ENCODE peak calls at places on chromosomes 12 and 14, in five cellular contexts. One of them, this sample, is unnamed.

GRCh38 chr12:76074701-76075336 is 9.7 kb downstream of the NAP1L1 start:
- DNase-seq in astrocyte: no peak
- DNase-seq in fibroblast of the aortic adventitia: no peak
- DNase-seq in SK-N-SH: no peak
- DNase-seq in astrocyte of the spinal cord: no peak
- DNase-seq in this sample: no peak

GRCh38 chr14:20683896-20684661 is at the start of gene RNASE4:
- DNase-seq in astrocyte: peak
- DNase-seq in fibroblast of the aortic adventitia: peak
- DNase-seq in SK-N-SH: peak
- DNase-seq in astrocyte of the spinal cord: peak
- DNase-seq in this sample: peak

GRCh38 chr14:24673534-24674203 is 39.7 kb upstream of the GZMB start:
- DNase-seq in astrocyte: no peak
- DNase-seq in fibroblast of the aortic adventitia: no peak
- DNase-seq in SK-N-SH: no peak
- DNase-seq in astrocyte of the spinal cord: no peak
- DNase-seq in this sample: no peak

GRCh38 chr12:78241472-78241871 is 410.8 kb downstream of the NAV3 start:
- DNase-seq in astrocyte: no peak
- DNase-seq in fibroblast of the aortic adventitia: no peak
- DNase-seq in SK-N-SH: no peak
- DNase-seq in astrocyte of the spinal cord: no peak
- DNase-seq in this sample: no peak

GRCh38 chr14:76710093-76711010 is 50.9 kb upstream of the VASH1 start:
- DNase-seq in astrocyte: peak
- DNase-seq in fibroblast of the aortic adventitia: peak
- DNase-seq in SK-N-SH: peak
- DNase-seq in astrocyte of the spinal cord: peak
- DNase-seq in this sample: peak

GRCh38 chr14:33254876-33255275 is 316.2 kb downstream of the NPAS3 start:
- DNase-seq in astrocyte: no peak
- DNase-seq in fibroblast of the aortic adventitia: peak
- DNase-seq in SK-N-SH: no peak
- DNase-seq in astrocyte of the spinal cord: no peak
- DNase-seq in this sample: no peak

GRCh38 chr14:63891148-63891964 is 38.6 kb downstream of the SYNE2 start:
- DNase-seq in astrocyte: no peak
- DNase-seq in fibroblast of the aortic adventitia: peak
- DNase-seq in SK-N-SH: no peak
- DNase-seq in astrocyte of the spinal cord: no peak
- DNase-seq in this sample: no peak

GRCh38 chr12:2076196-2076570 is 23.4 kb downstream of the CACNA1C start:
- DNase-seq in astrocyte: no peak
- DNase-seq in fibroblast of the aortic adventitia: peak
- DNase-seq in SK-N-SH: no peak
- DNase-seq in astrocyte of the spinal cord: peak
- DNase-seq in this sample: peak

GRCh38 chr14:54771411-54772027 is 131.1 kb downstream of the GCH1 start:
- DNase-seq in astrocyte: no peak
- DNase-seq in fibroblast of the aortic adventitia: no peak
- DNase-seq in SK-N-SH: no peak
- DNase-seq in astrocyte of the spinal cord: no peak
- DNase-seq in this sample: no peak

GRCh38 chr12:71441350-71441748 is 1.8 kb downstream of the LGR5 start:
- DNase-seq in astrocyte: no peak
- DNase-seq in fibroblast of the aortic adventitia: no peak
- DNase-seq in SK-N-SH: no peak
- DNase-seq in astrocyte of the spinal cord: no peak
- DNase-seq in this sample: no peak

GRCh38 chr12:108316153-108316892 is 22.8 kb downstream of the CMKLR1 start:
- DNase-seq in astrocyte: no peak
- DNase-seq in fibroblast of the aortic adventitia: no peak
- DNase-seq in SK-N-SH: no peak
- DNase-seq in astrocyte of the spinal cord: no peak
- DNase-seq in this sample: no peak

GRCh38 chr12:96719671-96720362 is 187.2 kb upstream of the NEDD1 start:
- DNase-seq in astrocyte: peak
- DNase-seq in fibroblast of the aortic adventitia: peak
- DNase-seq in SK-N-SH: no peak
- DNase-seq in astrocyte of the spinal cord: peak
- DNase-seq in this sample: peak

GRCh38 chr12:123126294-123127144 is 24.4 kb downstream of the PITPNM2 start:
- DNase-seq in astrocyte: peak
- DNase-seq in fibroblast of the aortic adventitia: peak
- DNase-seq in SK-N-SH: no peak
- DNase-seq in astrocyte of the spinal cord: peak
- DNase-seq in this sample: peak

GRCh38 chr12:109385339-109386078 is 37.8 kb downstream of the MYO1H start:
- DNase-seq in astrocyte: peak
- DNase-seq in fibroblast of the aortic adventitia: peak
- DNase-seq in SK-N-SH: peak
- DNase-seq in astrocyte of the spinal cord: peak
- DNase-seq in this sample: peak

GRCh38 chr14:88613552-88614010 is 50.7 kb downstream of the ZC3H14 start:
- DNase-seq in astrocyte: peak
- DNase-seq in fibroblast of the aortic adventitia: peak
- DNase-seq in SK-N-SH: no peak
- DNase-seq in astrocyte of the spinal cord: peak
- DNase-seq in this sample: peak

GRCh38 chr14:57530571-57530970 is 36.9 kb upstream of the CCDC198 start:
- DNase-seq in astrocyte: no peak
- DNase-seq in fibroblast of the aortic adventitia: no peak
- DNase-seq in SK-N-SH: no peak
- DNase-seq in astrocyte of the spinal cord: no peak
- DNase-seq in this sample: no peak

GRCh38 chr14:57533214-57533613 is 39.6 kb upstream of the CCDC198 start:
- DNase-seq in astrocyte: no peak
- DNase-seq in fibroblast of the aortic adventitia: peak
- DNase-seq in SK-N-SH: no peak
- DNase-seq in astrocyte of the spinal cord: peak
- DNase-seq in this sample: no peak
- TF ChIP-seq CTCF in astrocyte: peak
- TF ChIP-seq CTCF in fibroblast of the aortic adventitia: peak
- TF ChIP-seq CTCF in SK-N-SH: peak
- TF ChIP-seq CTCF in astrocyte of the spinal cord: peak
- TF ChIP-seq CTCF in this sample: peak

GRCh38 chr12:132277374-132277801 is 52.0 kb downstream of the GALNT9 start:
- DNase-seq in astrocyte: no peak
- DNase-seq in fibroblast of the aortic adventitia: no peak
- DNase-seq in SK-N-SH: no peak
- DNase-seq in astrocyte of the spinal cord: no peak
- DNase-seq in this sample: no peak
- TF ChIP-seq CTCF in astrocyte: no peak
- TF ChIP-seq CTCF in fibroblast of the aortic adventitia: no peak
- TF ChIP-seq CTCF in SK-N-SH: no peak
- TF ChIP-seq CTCF in astrocyte of the spinal cord: no peak
- TF ChIP-seq CTCF in this sample: no peak

GRCh38 chr14:96178674-96179321 is 25.8 kb upstream of the BDKRB2 start:
- DNase-seq in astrocyte: no peak
- DNase-seq in fibroblast of the aortic adventitia: no peak
- DNase-seq in SK-N-SH: no peak
- DNase-seq in astrocyte of the spinal cord: no peak
- DNase-seq in this sample: peak
- TF ChIP-seq CTCF in astrocyte: no peak
- TF ChIP-seq CTCF in fibroblast of the aortic adventitia: peak
- TF ChIP-seq CTCF in SK-N-SH: no peak
- TF ChIP-seq CTCF in astrocyte of the spinal cord: no peak
- TF ChIP-seq CTCF in this sample: no peak

GRCh38 chr14:27845241-27845850 is 921.2 kb upstream of the FOXG1 start:
- DNase-seq in astrocyte: no peak
- DNase-seq in fibroblast of the aortic adventitia: no peak
- DNase-seq in SK-N-SH: peak
- DNase-seq in astrocyte of the spinal cord: no peak
- DNase-seq in this sample: no peak
- TF ChIP-seq CTCF in astrocyte: no peak
- TF ChIP-seq CTCF in fibroblast of the aortic adventitia: no peak
- TF ChIP-seq CTCF in SK-N-SH: no peak
- TF ChIP-seq CTCF in astrocyte of the spinal cord: no peak
- TF ChIP-seq CTCF in this sample: no peak

GRCh38 chr14:80004871-80005270 is 206.4 kb downstream of the DIO2 start:
- DNase-seq in astrocyte: no peak
- DNase-seq in fibroblast of the aortic adventitia: no peak
- DNase-seq in SK-N-SH: no peak
- DNase-seq in astrocyte of the spinal cord: no peak
- DNase-seq in this sample: no peak
- TF ChIP-seq CTCF in astrocyte: no peak
- TF ChIP-seq CTCF in fibroblast of the aortic adventitia: no peak
- TF ChIP-seq CTCF in SK-N-SH: no peak
- TF ChIP-seq CTCF in astrocyte of the spinal cord: no peak
- TF ChIP-seq CTCF in this sample: no peak